ENCODE peak calls at places on chromosomes 1 and 21, in nine cellular contexts. U is endodermal cell, Z is psoas muscle, C is GM10248, B is fibroblast of mammary gland, L is GM23338, O is AG09319, D is Calu3, S is ovary. A is an unnamed sample.

GRCh38 chr1:30088594-30089556 is 634.5 kb downstream of the MATN1 start:
- DNase-seq in U (no peak), Z (peak; percentile 40), C (no peak), B (no peak), L (no peak), O (no peak), D (no peak), S (no peak), A (no peak)

GRCh38 chr1:66575739-66576138 is 41.8 kb downstream of the SGIP1 start:
- DNase-seq in U (no peak), Z (no peak), C (no peak), B (peak; percentile 95), L (no peak), O (peak; percentile 94), D (no peak), S (no peak), A (no peak)

GRCh38 chr1:205441318-205441633 is 14.6 kb downstream of the BLACAT1 start:
- DNase-seq in U (no peak), Z (no peak), C (no peak), B (no peak), L (no peak), O (no peak), D (no peak), S (no peak), A (no peak)

GRCh38 chr21:26097475-26097874 is 73.1 kb downstream of the APP start:
- DNase-seq in U (no peak), Z (no peak), C (no peak), B (no peak), L (no peak), O (no peak), D (no peak), S (no peak), A (no peak)

GRCh38 chr1:62941780-62942179 is 157.8 kb downstream of the ATG4C start:
- DNase-seq in U (no peak), Z (no peak), C (no peak), B (no peak), L (no peak), O (no peak), D (no peak), S (no peak), A (no peak)

GRCh38 chr1:116574581-116575291 is 3.9 kb upstream of the CD58 start:
- DNase-seq in U (peak; percentile 80), Z (peak; percentile 66), C (peak; percentile 76), B (peak; percentile 72), L (peak; percentile 86), O (peak; percentile 23), D (peak; percentile 50), S (peak; percentile 44), A (peak; percentile 75)

GRCh38 chr1:13965770-13966398 is 265.9 kb downstream of the PRDM2 start:
- DNase-seq in U (peak; percentile 88), Z (peak; percentile 62), C (peak; percentile 16), B (peak; percentile 77), L (peak; percentile 88), O (no peak), D (peak; percentile 32), S (peak; percentile 81), A (peak; percentile 8)

GRCh38 chr1:185681034-185681633 is 53.1 kb upstream of the HMCN1 start:
- DNase-seq in U (peak; percentile 67), Z (no peak), C (peak; percentile 25), B (peak; percentile 58), L (peak; percentile 78), O (peak; percentile 10), D (peak; percentile 56), S (no peak), A (peak; percentile 22)

GRCh38 chr21:25313891-25314646 is 293.2 kb downstream of the MRPL39 start:
- DNase-seq in U (no peak), Z (no peak), C (no peak), B (peak; percentile 66), L (no peak), O (peak; percentile 25), D (no peak), S (no peak), A (no peak)

GRCh38 chr1:199182151-199182843 is 543.5 kb downstream of the PTPRC start:
- DNase-seq in U (no peak), Z (no peak), C (no peak), B (no peak), L (no peak), O (no peak), D (no peak), S (no peak), A (no peak)

GRCh38 chr1:55259906-55260608 is 44.9 kb upstream of the USP24 start:
- DNase-seq in U (no peak), Z (no peak), C (no peak), B (no peak), L (no peak), O (no peak), D (no peak), S (no peak), A (no peak)

GRCh38 chr1:212699104-212699838 is 369 bp downstream of the BATF3 start:
- DNase-seq in U (peak; percentile 91), Z (peak; percentile 61), C (peak; percentile 79), B (peak; percentile 26), L (peak; percentile 88), O (no peak), D (peak; percentile 80), S (peak; percentile 28), A (peak; percentile 75)

GRCh38 chr1:20185834-20186782 is at the start of the genes PLA2G2C and UBXN10:
- DNase-seq in U (peak; percentile 89), Z (peak; percentile 78), C (peak; percentile 62), B (no peak), L (peak; percentile 85), O (no peak), D (peak; percentile 47), S (peak; percentile 43), A (peak; percentile 93)

GRCh38 chr1:76298399-76298798 is 223.9 kb downstream of the ST6GALNAC3 start:
- DNase-seq in U (no peak), Z (no peak), C (no peak), B (no peak), L (no peak), O (no peak), D (no peak), S (no peak), A (no peak)

GRCh38 chr1:57468661-57469523 is 45.0 kb upstream of the DAB1 start:
- DNase-seq in U (peak; percentile 52), Z (no peak), C (no peak), B (peak; percentile 81), L (peak; percentile 17), O (peak; percentile 42), D (no peak), S (no peak), A (no peak)

GRCh38 chr1:67575861-67576260 is 109.1 kb upstream of the GADD45A start:
- DNase-seq in U (no peak), Z (no peak), C (no peak), B (peak; percentile 80), L (no peak), O (peak; percentile 69), D (no peak), S (no peak), A (no peak)

GRCh38 chr1:113538225-113538624 is 147.9 kb downstream of the MAGI3 start:
- DNase-seq in U (no peak), Z (no peak), C (no peak), B (peak; percentile 76), L (no peak), O (no peak), D (no peak), S (no peak), A (no peak)

GRCh38 chr1:228163004-228163753 is 2.4 kb upstream of the IBA57 start:
- DNase-seq in U (no peak), Z (peak; percentile 74), C (no peak), B (peak; percentile 45), L (peak; percentile 19), O (no peak), D (peak; percentile 65), S (peak; percentile 69), A (no peak)

GRCh38 chr1:86517336-86517735 is 29.5 kb upstream of the CLCA4 start:
- DNase-seq in U (no peak), Z (no peak), C (no peak), B (no peak), L (peak; percentile 22), O (no peak), D (peak; percentile 63), S (no peak), A (no peak)

GRCh38 chr21:37463083-37463780 is 96.7 kb downstream of the DYRK1A start:
- DNase-seq in U (peak; percentile 62), Z (no peak), C (peak; percentile 20), B (peak; percentile 67), L (peak; percentile 47), O (no peak), D (no peak), S (no peak), A (peak; percentile 21)

GRCh38 chr1:103960710-103961109 is 211.0 kb downstream of the AMY1C start:
- DNase-seq in U (no peak), Z (no peak), C (no peak), B (no peak), L (no peak), O (no peak), D (no peak), S (no peak), A (no peak)
- TF ChIP-seq CTCF in U (no peak), Z (no peak), C (no peak), B (no peak), L (no peak), O (no peak), D (no peak), S (no peak), A (no peak)

GRCh38 chr1:156097499-156098178 is 15.4 kb upstream of the MEX3A start:
- DNase-seq in U (no peak), Z (no peak), C (no peak), B (no peak), L (no peak), O (no peak), D (no peak), S (no peak), A (peak; percentile 78)
- TF ChIP-seq CTCF in U (no peak), Z (no peak), C (no peak), B (no peak), L (no peak), O (no peak), D (no peak), S (no peak), A (no peak)

GRCh38 chr1:44021581-44022321 is 9.5 kb downstream of the SLC6A9 start:
- DNase-seq in U (no peak), Z (no peak), C (no peak), B (no peak), L (no peak), O (no peak), D (no peak), S (no peak), A (no peak)
- TF ChIP-seq CTCF in U (peak; percentile 53), Z (peak; percentile 6), C (no peak), B (no peak), L (no peak), O (no peak), D (no peak), S (no peak), A (no peak)

GRCh38 chr1:51790385-51790784 is 88.1 kb downstream of the NRDC start:
- DNase-seq in U (no peak), Z (no peak), C (no peak), B (no peak), L (no peak), O (no peak), D (no peak), S (no peak), A (no peak)
- TF ChIP-seq CTCF in U (no peak), Z (no peak), C (no peak), B (no peak), L (no peak), O (no peak), D (no peak), S (no peak), A (no peak)

A was measured in activated CD8-positive, alpha-beta T cell treated with anti-CD3 and anti-CD28 coated beads for 36 hours.